ENCODE peak calls at places on chromosomes 2 and 18, in ten cellular contexts. H is sigmoid colon, C is stomach, V is endothelial cell of umbilical vein, W is spleen, B is transverse colon, F is GM12891, A is suprapubic skin, I is breast epithelium, S is HCT116. D is an unnamed sample.

GRCh38 chr18:23850215-23850614 is 161.0 kb downstream of the LAMA3 start:
- DNase-seq in H (no peak), C (no peak), V (no peak), W (no peak), B (no peak), F (no peak), A (no peak), I (no peak), S (no peak), D (no peak)

GRCh38 chr18:12015697-12016062 is 34.4 kb downstream of the IMPA2 start:
- DNase-seq in H (peak), C (peak), V (peak), W (peak), B (peak), F (no peak), A (no peak), I (peak), S (no peak), D (no peak)

GRCh38 chr2:234722176-234722575 is 225.3 kb upstream of the ARL4C start:
- DNase-seq in H (no peak), C (no peak), V (no peak), W (no peak), B (no peak), F (no peak), A (no peak), I (no peak), S (no peak), D (no peak)

GRCh38 chr2:129441610-129442009 is 537.9 kb upstream of the RAB6C start:
- DNase-seq in H (no peak), C (no peak), V (no peak), W (no peak), B (no peak), F (no peak), A (no peak), I (no peak), S (no peak), D (no peak)

GRCh38 chr2:179686069-179686468 is 175.3 kb downstream of the ZNF385B start:
- DNase-seq in H (no peak), C (no peak), V (no peak), W (no peak), B (no peak), F (no peak), A (no peak), I (no peak), S (no peak), D (no peak)

GRCh38 chr2:238259085-238260020 is 19.5 kb upstream of the HES6 start:
- DNase-seq in H (no peak), C (peak), V (no peak), W (no peak), B (no peak), F (no peak), A (no peak), I (no peak), S (no peak), D (no peak)

GRCh38 chr2:227717687-227718567 is at the start of gene SLC19A3:
- DNase-seq in H (peak), C (peak), V (peak), W (peak), B (peak), F (no peak), A (peak), I (peak), S (no peak), D (no peak)

GRCh38 chr2:42767080-42767898 is 3.4 kb upstream of the OXER1 start:
- DNase-seq in H (no peak), C (no peak), V (no peak), W (no peak), B (no peak), F (no peak), A (no peak), I (no peak), S (no peak), D (no peak)

GRCh38 chr2:132279930-132280615 is 118.3 kb upstream of the ANKRD30BL start:
- DNase-seq in H (no peak), C (no peak), V (no peak), W (no peak), B (no peak), F (no peak), A (no peak), I (no peak), S (no peak), D (no peak)

GRCh38 chr18:65938592-65939372 is 188.0 kb downstream of the CDH7 start:
- DNase-seq in H (no peak), C (no peak), V (peak), W (no peak), B (peak), F (peak), A (no peak), I (no peak), S (peak), D (no peak)

GRCh38 chr2:90645-91312 is 44.5 kb upstream of the FAM110C start:
- DNase-seq in H (no peak), C (no peak), V (no peak), W (no peak), B (no peak), F (no peak), A (no peak), I (no peak), S (no peak), D (no peak)

GRCh38 chr2:229674830-229675530 is 39.4 kb downstream of the DNER start:
- DNase-seq in H (no peak), C (no peak), V (no peak), W (no peak), B (no peak), F (no peak), A (no peak), I (no peak), S (no peak), D (no peak)

GRCh38 chr2:150882751-150883520 is 378.7 kb downstream of the RBM43 start:
- DNase-seq in H (no peak), C (no peak), V (no peak), W (no peak), B (no peak), F (no peak), A (no peak), I (no peak), S (no peak), D (no peak)

GRCh38 chr2:106885981-106886915 is at the start of gene ST6GAL2:
- DNase-seq in H (no peak), C (no peak), V (no peak), W (no peak), B (no peak), F (peak), A (no peak), I (no peak), S (no peak), D (no peak)

GRCh38 chr18:37309059-37309458 is 256.5 kb downstream of the CELF4 start:
- DNase-seq in H (no peak), C (no peak), V (no peak), W (no peak), B (no peak), F (no peak), A (no peak), I (no peak), S (no peak), D (no peak)

GRCh38 chr2:146161256-146161882 is 1641.5 kb upstream of the ZEB2 start:
- DNase-seq in H (no peak), C (no peak), V (no peak), W (no peak), B (no peak), F (no peak), A (no peak), I (no peak), S (no peak), D (no peak)

GRCh38 chr2:234792566-234792965 is 159.3 kb upstream of the SH3BP4 start:
- DNase-seq in H (no peak), C (no peak), V (no peak), W (no peak), B (no peak), F (no peak), A (no peak), I (no peak), S (no peak), D (no peak)

GRCh38 chr2:197209274-197209673 is 101.3 kb downstream of the ANKRD44 start:
- DNase-seq in H (no peak), C (no peak), V (no peak), W (no peak), B (no peak), F (no peak), A (no peak), I (no peak), S (no peak), D (no peak)

GRCh38 chr2:20106746-20107145 is 55.3 kb upstream of the LAPTM4A start:
- DNase-seq in H (no peak), C (no peak), V (peak), W (no peak), B (peak), F (no peak), A (no peak), I (peak), S (no peak), D (no peak)

GRCh38 chr2:50922506-50922905 is 109.4 kb downstream of the NRXN1 start:
- DNase-seq in H (no peak), C (no peak), V (no peak), W (no peak), B (no peak), F (no peak), A (no peak), I (no peak), S (no peak), D (no peak)

GRCh38 chr18:2100694-2101213 is 470.6 kb downstream of the METTL4 start:
- DNase-seq in H (no peak), C (no peak), V (no peak), W (no peak), B (no peak), F (no peak), A (no peak), I (no peak), S (no peak), D (no peak)

GRCh38 chr2:86675611-86676015 is 44.5 kb upstream of the RMND5A start:
- DNase-seq in H (peak), C (peak), V (no peak), W (no peak), B (peak), F (no peak), A (no peak), I (no peak), S (peak), D (no peak)

GRCh38 chr2:120398051-120398960 is 52.4 kb downstream of the INHBB start:
- DNase-seq in H (peak), C (peak), V (no peak), W (peak), B (peak), F (no peak), A (peak), I (no peak), S (no peak), D (no peak)

GRCh38 chr2:173126819-173127218 is 51.2 kb downstream of the MAP3K20 start:
- DNase-seq in H (no peak), C (no peak), V (no peak), W (no peak), B (no peak), F (no peak), A (no peak), I (no peak), S (no peak), D (no peak)

GRCh38 chr2:121505005-121505404 is 25.7 kb upstream of the RNU4ATAC start:
- DNase-seq in H (no peak), C (no peak), V (no peak), W (no peak), B (no peak), F (no peak), A (no peak), I (no peak), S (no peak), D (no peak)

GRCh38 chr2:203623616-203624015 is 82.8 kb upstream of the CD28 start:
- DNase-seq in H (no peak), C (no peak), V (no peak), W (no peak), B (no peak), F (no peak), A (no peak), I (no peak), S (no peak), D (no peak)

GRCh38 chr2:37918742-37919186 is 6.3 kb upstream of the RMDN2 start:
- DNase-seq in H (no peak), C (no peak), V (no peak), W (no peak), B (no peak), F (no peak), A (no peak), I (no peak), S (no peak), D (no peak)

GRCh38 chr2:31909661-31910060 is 101.1 kb downstream of the MEMO1 start:
- DNase-seq in H (no peak), C (no peak), V (no peak), W (no peak), B (no peak), F (no peak), A (no peak), I (no peak), S (no peak), D (no peak)

GRCh38 chr2:20357588-20358394 is 7.1 kb upstream of the PUM2 start:
- DNase-seq in H (no peak), C (no peak), V (no peak), W (no peak), B (no peak), F (no peak), A (no peak), I (no peak), S (no peak), D (no peak)

GRCh38 chr2:174615951-174616436 is 18.4 kb upstream of the WIPF1 start:
- DNase-seq in H (no peak), C (no peak), V (peak), W (no peak), B (no peak), F (no peak), A (no peak), I (no peak), S (no peak), D (no peak)

GRCh38 chr2:144350151-144350802 is 169.6 kb downstream of the ZEB2 start:
- DNase-seq in H (no peak), C (no peak), V (peak), W (no peak), B (no peak), F (no peak), A (no peak), I (no peak), S (no peak), D (no peak)

GRCh38 chr2:112656679-112657078 is 10.9 kb downstream of the SLC20A1 start:
- DNase-seq in H (no peak), C (no peak), V (no peak), W (no peak), B (no peak), F (no peak), A (no peak), I (no peak), S (no peak), D (no peak)
- TF ChIP-seq POLR2A in H (no peak), C (no peak), V (no peak), W (no peak), B (no peak), F (no peak), A (no peak), I (no peak), S (no peak), D (peak)

GRCh38 chr2:152098798-152099654 is at the start of gene CACNB4:
- DNase-seq in H (no peak), C (peak), V (peak), W (peak), B (no peak), F (peak), A (no peak), I (no peak), S (no peak), D (peak)
- TF ChIP-seq POLR2AphosphoS5 in H (no peak), C (no peak), V (no peak), W (peak), B (no peak), F (no peak), A (no peak), I (no peak), S (no peak), D (no peak)

DNA sequence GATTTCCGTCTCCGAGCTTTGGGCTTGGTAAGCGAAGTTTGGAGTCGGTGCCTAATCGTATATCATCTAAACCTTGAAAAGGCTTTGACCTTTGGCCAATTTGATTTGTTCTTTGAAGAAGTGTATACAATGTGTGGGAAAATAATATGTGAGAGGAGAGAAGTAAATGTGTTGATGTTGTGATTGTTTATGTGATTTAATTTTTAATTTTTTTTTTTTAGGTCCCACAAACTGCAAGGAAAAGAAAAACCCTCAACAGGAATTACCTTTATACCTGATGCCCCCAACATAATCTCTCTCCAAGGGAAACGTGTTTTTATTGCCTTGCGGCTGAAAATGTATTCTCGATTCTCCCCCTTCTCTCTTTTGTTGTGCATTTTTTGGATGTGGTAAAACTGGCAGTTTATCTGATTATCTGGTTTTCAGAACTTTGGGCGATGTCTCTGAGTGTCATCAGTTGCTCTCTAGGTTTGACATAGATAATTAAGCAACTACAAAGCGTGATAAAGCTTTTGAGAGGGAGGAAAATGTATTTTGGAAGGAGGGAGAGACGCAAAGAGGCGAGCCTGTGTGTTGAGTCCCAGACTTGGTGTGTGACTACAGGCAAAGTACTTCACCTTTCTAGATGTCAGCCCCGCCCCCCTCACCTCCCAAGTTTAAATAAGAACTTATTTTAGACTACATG is 941 bp upstream of the FBXO11 start:
- DNase-seq in H (no peak), C (peak), V (no peak), W (no peak), B (peak), F (no peak), A (no peak), I (peak), S (no peak), D (no peak)
- TF ChIP-seq POLR2A in H (no peak), C (no peak), V (no peak), W (no peak), B (no peak), F (no peak), A (no peak), I (no peak), S (no peak), D (no peak)

GRCh38 chr2:231454361-231454791 is 9.9 kb downstream of the NCL start:
- DNase-seq in H (no peak), C (no peak), V (no peak), W (no peak), B (no peak), F (no peak), A (peak), I (no peak), S (no peak), D (no peak)

GRCh38 chr2:231455890-231456289 is 8.4 kb downstream of the NCL start:
- DNase-seq in H (no peak), C (no peak), V (no peak), W (peak), B (no peak), F (no peak), A (peak), I (no peak), S (no peak), D (no peak)

GRCh38 chr2:231450548-231450989 is 13.7 kb downstream of the NCL start:
- DNase-seq in H (no peak), C (no peak), V (no peak), W (no peak), B (no peak), F (no peak), A (no peak), I (no peak), S (no peak), D (no peak)

GRCh38 chr2:231455222-231455621 is 9.1 kb downstream of the NCL start:
- DNase-seq in H (no peak), C (no peak), V (no peak), W (peak), B (no peak), F (no peak), A (peak), I (no peak), S (no peak), D (no peak)

GRCh38 chr2:231452799-231453508 is 11.3 kb downstream of the NCL start:
- DNase-seq in H (no peak), C (no peak), V (no peak), W (peak), B (no peak), F (no peak), A (peak), I (no peak), S (no peak), D (no peak)
- TF ChIP-seq POLR2AphosphoS5 in H (no peak), C (no peak), V (no peak), W (no peak), B (no peak), F (peak), A (no peak), I (no peak), S (peak), D (peak)

DNA sequence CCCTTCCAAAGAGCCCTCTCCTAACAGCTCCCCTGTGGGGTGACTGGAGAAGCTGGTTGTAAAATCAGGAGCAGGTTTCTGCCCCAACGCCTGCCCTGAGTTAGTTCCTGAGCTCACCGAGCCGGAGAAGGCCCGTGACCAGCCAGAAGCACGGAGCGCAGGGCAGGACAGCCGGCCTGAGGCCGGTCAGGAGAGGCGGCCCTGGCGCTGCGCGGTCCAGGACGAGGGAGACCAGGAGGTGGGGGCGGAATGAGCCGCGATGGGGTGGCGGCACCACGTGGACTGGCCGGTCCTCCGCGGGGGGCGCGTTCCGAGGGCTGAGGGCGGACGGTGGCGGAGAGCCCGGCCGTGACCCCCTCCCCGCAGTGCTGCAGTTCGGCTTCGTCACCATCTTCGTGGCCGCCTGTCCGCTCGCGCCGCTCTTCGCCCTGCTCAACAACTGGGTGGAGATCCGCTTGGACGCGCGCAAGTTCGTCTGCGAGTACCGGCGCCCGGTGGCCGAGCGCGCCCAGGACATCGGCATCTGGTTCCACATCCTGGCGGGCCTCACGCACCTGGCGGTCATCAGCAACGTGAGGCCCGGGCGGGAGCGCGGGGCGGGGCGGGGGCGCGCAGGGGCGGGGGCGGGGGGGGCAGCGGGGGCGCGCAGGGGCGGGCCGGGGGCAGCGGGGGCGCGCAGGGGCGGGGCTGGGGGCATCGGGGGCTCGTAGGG is 29.0 kb downstream of the ANO7 start:
- DNase-seq in H (peak), C (peak), V (peak), W (peak), B (peak), F (peak), A (no peak), I (peak), S (no peak), D (peak)
- TF ChIP-seq POLR2A in H (no peak), C (no peak), V (no peak), W (no peak), B (no peak), F (no peak), A (no peak), I (no peak), S (no peak), D (no peak)

GRCh38 chr2:176830362-176830761 is 382.2 kb upstream of the HNRNPA3 start:
- DNase-seq in H (no peak), C (no peak), V (no peak), W (no peak), B (no peak), F (no peak), A (no peak), I (no peak), S (no peak), D (no peak)

GRCh38 chr2:176827269-176827668 is 385.3 kb upstream of the HNRNPA3 start:
- DNase-seq in H (no peak), C (no peak), V (no peak), W (no peak), B (no peak), F (no peak), A (no peak), I (no peak), S (no peak), D (no peak)

GRCh38 chr2:176826356-176826755 is 386.2 kb upstream of the HNRNPA3 start:
- DNase-seq in H (no peak), C (no peak), V (no peak), W (no peak), B (no peak), F (no peak), A (no peak), I (no peak), S (no peak), D (no peak)

DNA sequence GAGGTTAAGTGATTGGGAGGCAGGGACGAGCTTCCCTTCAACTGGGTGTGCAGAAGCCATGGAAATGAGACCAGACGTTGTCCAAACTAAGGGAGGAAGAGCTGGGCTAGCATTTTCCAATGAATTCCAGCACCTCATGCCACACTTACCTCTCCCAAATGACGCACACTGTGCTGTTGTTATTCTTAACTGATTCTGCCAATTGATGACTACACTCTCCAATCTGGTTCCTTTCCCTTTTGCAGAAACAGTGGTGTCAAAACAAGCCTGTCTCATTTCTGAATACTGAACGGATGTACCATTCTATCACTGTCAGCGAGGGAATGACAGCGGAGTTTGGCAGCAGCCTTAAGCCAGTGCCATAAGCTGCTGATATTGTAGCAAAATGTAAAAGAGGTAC is 380.5 kb upstream of the HNRNPA3 start:
- DNase-seq in H (no peak), C (no peak), V (no peak), W (no peak), B (no peak), F (no peak), A (no peak), I (no peak), S (no peak), D (no peak)
- TF ChIP-seq POLR2AphosphoS5 in H (no peak), C (no peak), V (no peak), W (no peak), B (no peak), F (no peak), A (no peak), I (no peak), S (no peak), D (no peak)

D was measured in GM12892.